ENCODE peak calls at places on chromosomes 1 and 21, in seven cellular contexts. One of them, this sample, is unnamed.
A peak's percentile ranks its signal among the peaks of the same experiment; 100 is the strongest.

GRCh38 chr21:25396135-25396711 is 211.1 kb downstream of the MRPL39 start:
- DNase-seq in IMR-90: no peak
- DNase-seq in H1: no peak
- DNase-seq in neuronal stem cell: no peak
- DNase-seq in mesendoderm: no peak
- DNase-seq in trophoblast cell: no peak
- DNase-seq in H9: no peak
- DNase-seq in this sample: no peak

GRCh38 chr1:193377472-193377871 is 191.1 kb upstream of the B3GALT2 start:
- DNase-seq in IMR-90: no peak
- DNase-seq in H1: no peak
- DNase-seq in neuronal stem cell: no peak
- DNase-seq in mesendoderm: no peak
- DNase-seq in trophoblast cell: no peak
- DNase-seq in H9: no peak
- DNase-seq in this sample: no peak

GRCh38 chr1:219179293-219179692 is 5.6 kb downstream of the LYPLAL1 start:
- DNase-seq in IMR-90: peak; percentile 26
- DNase-seq in H1: no peak
- DNase-seq in neuronal stem cell: no peak
- DNase-seq in mesendoderm: no peak
- DNase-seq in trophoblast cell: no peak
- DNase-seq in H9: no peak
- DNase-seq in this sample: no peak

GRCh38 chr1:159955456-159955855 is 1.4 kb upstream of the SLAMF9 start:
- DNase-seq in IMR-90: no peak
- DNase-seq in H1: no peak
- DNase-seq in neuronal stem cell: no peak
- DNase-seq in mesendoderm: no peak
- DNase-seq in trophoblast cell: no peak
- DNase-seq in H9: no peak
- DNase-seq in this sample: no peak

GRCh38 chr21:44614161-44614631 is 2.3 kb downstream of the KRTAP10-8 start:
- DNase-seq in IMR-90: no peak
- DNase-seq in H1: peak; percentile 41
- DNase-seq in neuronal stem cell: no peak
- DNase-seq in mesendoderm: no peak
- DNase-seq in trophoblast cell: no peak
- DNase-seq in H9: no peak
- DNase-seq in this sample: no peak

GRCh38 chr1:156898151-156898550 is 4.6 kb downstream of the PEAR1 start:
- DNase-seq in IMR-90: peak; percentile 72
- DNase-seq in H1: no peak
- DNase-seq in neuronal stem cell: no peak
- DNase-seq in mesendoderm: no peak
- DNase-seq in trophoblast cell: no peak
- DNase-seq in H9: no peak
- DNase-seq in this sample: peak; percentile 87

GRCh38 chr1:20785907-20786309 is 1.2 kb downstream of the HP1BP3 start:
- DNase-seq in IMR-90: no peak
- DNase-seq in H1: no peak
- DNase-seq in neuronal stem cell: no peak
- DNase-seq in mesendoderm: no peak
- DNase-seq in trophoblast cell: no peak
- DNase-seq in H9: no peak
- DNase-seq in this sample: no peak

GRCh38 chr21:45642122-45642813 is 1.3 kb upstream of the PCBP3 start:
- DNase-seq in IMR-90: no peak
- DNase-seq in H1: no peak
- DNase-seq in neuronal stem cell: no peak
- DNase-seq in mesendoderm: no peak
- DNase-seq in trophoblast cell: no peak
- DNase-seq in H9: no peak
- DNase-seq in this sample: peak; percentile 34

GRCh38 chr1:150528196-150528595 is 12.6 kb downstream of the FALEC start:
- DNase-seq in IMR-90: peak; percentile 86
- DNase-seq in H1: no peak
- DNase-seq in neuronal stem cell: no peak
- DNase-seq in mesendoderm: no peak
- DNase-seq in trophoblast cell: no peak
- DNase-seq in H9: no peak
- DNase-seq in this sample: peak; percentile 65

GRCh38 chr21:32382108-32382601 is 10.7 kb downstream of the URB1 start:
- DNase-seq in IMR-90: peak; percentile 36
- DNase-seq in H1: no peak
- DNase-seq in neuronal stem cell: no peak
- DNase-seq in mesendoderm: no peak
- DNase-seq in trophoblast cell: no peak
- DNase-seq in H9: no peak
- DNase-seq in this sample: no peak

DNA sequence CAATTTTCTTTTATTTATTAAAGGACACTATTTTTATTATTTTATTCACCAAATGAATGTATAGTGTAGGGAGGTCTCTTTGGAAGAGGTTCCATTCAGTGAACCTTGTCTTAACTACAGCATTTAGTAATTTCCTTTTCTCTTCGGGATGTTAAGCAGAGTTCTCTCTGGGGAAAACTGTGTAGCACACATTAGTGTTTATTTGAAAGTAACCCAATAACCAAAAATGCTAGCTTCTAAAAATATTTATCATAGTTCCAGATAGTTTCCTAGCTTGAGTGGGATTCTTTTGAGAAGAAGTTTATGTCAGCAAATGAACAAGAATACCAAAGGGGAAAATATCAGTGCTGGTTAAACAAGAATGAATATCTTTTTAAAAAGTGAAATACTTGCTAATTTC is 82.5 kb downstream of the CLIC4 start:
- DNase-seq in IMR-90: peak; percentile 44
- DNase-seq in H1: no peak
- DNase-seq in neuronal stem cell: no peak
- DNase-seq in mesendoderm: no peak
- DNase-seq in trophoblast cell: no peak
- DNase-seq in H9: no peak
- DNase-seq in this sample: no peak
- H3K27ac ChIP-seq in IMR-90: peak overlapping the region; percentile 47
- H3K27ac ChIP-seq in H1: no peak overlapping the region
- H3K27ac ChIP-seq in neuronal stem cell: no peak overlapping the region
- H3K27ac ChIP-seq in mesendoderm: no peak overlapping the region
- H3K27ac ChIP-seq in trophoblast cell: no peak overlapping the region
- H3K27ac ChIP-seq in H9: no peak overlapping the region
- H3K27ac ChIP-seq in this sample: no peak overlapping the region

GRCh38 chr1:230117694-230118093 is 50.7 kb downstream of the GALNT2 start:
- DNase-seq in IMR-90: no peak
- DNase-seq in H1: no peak
- DNase-seq in neuronal stem cell: no peak
- DNase-seq in mesendoderm: no peak
- DNase-seq in trophoblast cell: no peak
- DNase-seq in H9: no peak
- DNase-seq in this sample: no peak
- H4K8ac ChIP-seq in IMR-90: no peak overlapping the region
- H4K8ac ChIP-seq in H1: no peak overlapping the region
- H4K8ac ChIP-seq in neuronal stem cell: no peak overlapping the region
- H4K8ac ChIP-seq in mesendoderm: no peak overlapping the region
- H4K8ac ChIP-seq in trophoblast cell: no peak overlapping the region
- H4K8ac ChIP-seq in H9: no peak overlapping the region
- H4K8ac ChIP-seq in this sample: no peak overlapping the region

DNA sequence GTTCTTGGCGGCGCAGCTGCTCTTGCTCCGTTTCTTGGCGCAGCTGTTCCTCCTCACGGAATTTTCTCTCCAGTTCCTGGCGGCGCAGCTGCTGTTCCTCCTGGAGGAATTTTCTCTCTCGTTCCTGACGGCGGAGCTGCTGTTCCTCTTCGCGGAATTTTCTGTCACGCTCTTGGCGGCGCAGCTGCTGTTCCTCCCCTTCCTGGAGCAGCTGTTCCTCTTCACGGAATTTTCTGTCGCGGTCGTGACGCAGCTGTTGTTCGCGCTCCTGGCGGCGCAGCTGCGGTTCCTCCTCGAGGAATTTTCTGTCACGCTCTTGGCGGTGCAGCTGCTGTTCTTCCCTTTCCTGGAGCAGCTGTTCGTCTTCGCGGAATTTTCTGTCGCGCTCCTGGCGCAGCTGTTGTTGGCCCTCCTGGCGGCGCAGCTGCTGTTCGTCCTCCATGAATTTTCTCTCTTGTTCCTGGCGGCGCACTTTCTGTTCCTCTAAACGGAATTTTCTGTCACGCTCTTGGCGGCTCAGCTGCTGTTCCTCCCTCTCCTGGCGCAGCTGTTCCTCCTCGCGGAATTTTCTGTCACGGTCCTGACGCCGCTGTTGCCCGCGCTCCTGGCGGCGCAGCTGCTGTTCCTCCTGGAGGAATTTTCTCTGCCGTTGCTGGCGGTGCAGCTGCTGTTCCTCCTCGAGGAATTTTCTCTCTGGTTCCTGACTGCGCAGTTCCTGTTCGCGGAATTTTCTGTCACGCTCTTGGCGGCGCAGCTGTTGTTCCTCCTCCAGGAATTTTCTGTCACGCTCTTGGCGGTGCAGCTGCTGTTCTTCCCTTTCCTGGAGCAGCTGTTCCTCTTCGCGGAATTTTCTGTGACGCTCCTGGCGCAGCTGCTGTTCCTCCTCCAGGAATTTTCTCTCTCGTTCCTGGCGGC is 7.0 kb downstream of the TCHH start:
- DNase-seq in IMR-90: peak; percentile 46
- DNase-seq in H1: peak; percentile 54
- DNase-seq in neuronal stem cell: no peak
- DNase-seq in mesendoderm: peak; percentile 74
- DNase-seq in trophoblast cell: peak; percentile 96
- DNase-seq in H9: peak; percentile 50
- DNase-seq in this sample: no peak
- H3K4ac ChIP-seq in IMR-90: no peak overlapping the region
- H3K4ac ChIP-seq in H1: no peak overlapping the region
- H3K4ac ChIP-seq in neuronal stem cell: no peak overlapping the region
- H3K4ac ChIP-seq in mesendoderm: no peak overlapping the region
- H3K4ac ChIP-seq in trophoblast cell: no peak overlapping the region
- H3K4ac ChIP-seq in H9: no peak overlapping the region
- H3K4ac ChIP-seq in this sample: no peak overlapping the region

GRCh38 chr1:84402501-84402900 is 4.2 kb downstream of the DNASE2B start:
- DNase-seq in IMR-90: no peak
- DNase-seq in H1: no peak
- DNase-seq in neuronal stem cell: no peak
- DNase-seq in mesendoderm: no peak
- DNase-seq in trophoblast cell: no peak
- DNase-seq in H9: no peak
- DNase-seq in this sample: no peak
- H3K27ac ChIP-seq in IMR-90: no peak overlapping the region
- H3K27ac ChIP-seq in H1: no peak overlapping the region
- H3K27ac ChIP-seq in neuronal stem cell: no peak overlapping the region
- H3K27ac ChIP-seq in mesendoderm: no peak overlapping the region
- H3K27ac ChIP-seq in trophoblast cell: no peak overlapping the region
- H3K27ac ChIP-seq in H9: no peak overlapping the region
- H3K27ac ChIP-seq in this sample: no peak overlapping the region

GRCh38 chr1:5981009-5981380 is 11.2 kb downstream of the NPHP4 start:
- DNase-seq in IMR-90: no peak
- DNase-seq in H1: no peak
- DNase-seq in neuronal stem cell: no peak
- DNase-seq in mesendoderm: no peak
- DNase-seq in trophoblast cell: no peak
- DNase-seq in H9: no peak
- DNase-seq in this sample: no peak
- H4K8ac ChIP-seq in IMR-90: no peak overlapping the region
- H4K8ac ChIP-seq in H1: no peak overlapping the region
- H4K8ac ChIP-seq in neuronal stem cell: peak overlapping the region; percentile 88
- H4K8ac ChIP-seq in mesendoderm: no peak overlapping the region
- H4K8ac ChIP-seq in trophoblast cell: no peak overlapping the region
- H4K8ac ChIP-seq in H9: no peak overlapping the region
- H4K8ac ChIP-seq in this sample: peak overlapping the region; percentile 86